ENCODE peak calls at places on chromosome 17, in seven cellular contexts. F is fibroblast of the aortic adventitia; C is fibroblast of mammary gland; Y is AG04450; T is effector CD8-positive, alpha-beta T cell; J is lower lobe of right lung; W is brain microvascular endothelial cell. G is an unnamed sample.

GRCh38 chr17:66900126-66901010 is 64.1 kb upstream of the CACNG4 start:
- DNase-seq in F (peak; percentile 41), C (peak; percentile 24), Y (no peak), T (no peak), J (no peak), W (no peak), G (no peak)

GRCh38 chr17:18362509-18363020 is 785 bp downstream of the SHMT1 start:
- DNase-seq in F (peak; percentile 18), C (peak; percentile 58), Y (no peak), T (no peak), J (peak; percentile 82), W (no peak), G (peak; percentile 13)

GRCh38 chr17:82495844-82496528 is 23.5 kb upstream of the FOXK2 start:
- DNase-seq in F (no peak), C (no peak), Y (no peak), T (no peak), J (no peak), W (no peak), G (no peak)

GRCh38 chr17:75486151-75486550 is 29.2 kb downstream of the CASKIN2 start:
- DNase-seq in F (no peak), C (no peak), Y (no peak), T (no peak), J (peak; percentile 47), W (no peak), G (no peak)

GRCh38 chr17:80964231-80964856 is 27.3 kb upstream of the CHMP6 start:
- DNase-seq in F (no peak), C (no peak), Y (no peak), T (no peak), J (no peak), W (no peak), G (no peak)

GRCh38 chr17:79079421-79080200 is 5.0 kb downstream of the ENGASE start:
- DNase-seq in F (no peak), C (no peak), Y (no peak), T (no peak), J (peak; percentile 41), W (no peak), G (no peak)

GRCh38 chr17:78883533-78884131 is 19.4 kb downstream of the CEP295NL start:
- DNase-seq in F (peak; percentile 97), C (peak; percentile 97), Y (peak; percentile 93), T (no peak), J (no peak), W (peak; percentile 89), G (peak; percentile 92)

GRCh38 chr17:36921131-36921851 is 16.0 kb upstream of the LHX1 start:
- DNase-seq in F (peak; percentile 55), C (peak; percentile 14), Y (no peak), T (no peak), J (no peak), W (no peak), G (peak; percentile 23)

GRCh38 chr17:72575542-72576233 is 454.9 kb downstream of the SOX9 start:
- DNase-seq in F (no peak), C (peak; percentile 48), Y (no peak), T (no peak), J (no peak), W (no peak), G (no peak)

GRCh38 chr17:83178533-83179201 is 99.3 kb downstream of the METRNL start:
- DNase-seq in F (no peak), C (no peak), Y (no peak), T (no peak), J (no peak), W (no peak), G (no peak)

GRCh38 chr17:50052822-50053653 is 2.9 kb upstream of the ITGA3 start:
- DNase-seq in F (no peak), C (no peak), Y (no peak), T (no peak), J (peak; percentile 65), W (no peak), G (no peak)

GRCh38 chr17:41140360-41141132 is at the start of gene KRTAP4-6:
- DNase-seq in F (peak; percentile 15), C (peak; percentile 91), Y (peak; percentile 29), T (no peak), J (no peak), W (peak; percentile 88), G (no peak)

GRCh38 chr17:1047886-1048470 is 51.0 kb downstream of the TIMM22 start:
- DNase-seq in F (no peak), C (no peak), Y (no peak), T (no peak), J (no peak), W (no peak), G (no peak)

GRCh38 chr17:18371455-18371854 is 6.1 kb upstream of the EVPLL start:
- DNase-seq in F (no peak), C (no peak), Y (no peak), T (no peak), J (no peak), W (no peak), G (no peak)

GRCh38 chr17:41695954-41696720 is 7.5 kb downstream of the EIF1 start:
- DNase-seq in F (peak; percentile 88), C (peak; percentile 85), Y (no peak), T (peak; percentile 73), J (no peak), W (no peak), G (peak; percentile 64)

GRCh38 chr17:62105361-62105760 is 40.3 kb upstream of the MED13 start:
- DNase-seq in F (no peak), C (no peak), Y (no peak), T (no peak), J (no peak), W (no peak), G (no peak)

GRCh38 chr17:45248132-45248936 is 13.6 kb downstream of the SPATA32 start:
- DNase-seq in F (no peak), C (no peak), Y (no peak), T (peak; percentile 75), J (peak; percentile 82), W (no peak), G (no peak)

GRCh38 chr17:73566905-73567782 is 77.1 kb downstream of the SDK2 start:
- DNase-seq in F (no peak), C (no peak), Y (no peak), T (no peak), J (no peak), W (no peak), G (no peak)

GRCh38 chr17:82216301-82217119 is 3.9 kb upstream of the CCDC57 start:
- DNase-seq in F (peak; percentile 87), C (peak; percentile 85), Y (no peak), T (no peak), J (peak; percentile 94), W (no peak), G (no peak)

GRCh38 chr17:7851438-7852261 is 3.2 kb upstream of the TMEM88 start:
- DNase-seq in F (peak; percentile 83), C (peak; percentile 85), Y (no peak), T (peak; percentile 85), J (peak; percentile 94), W (peak; percentile 65), G (no peak)